ENCODE peak calls at places on chromosomes 3 and 15, in nine cellular contexts. One of them, this sample, is unnamed.

GRCh38 chr3:11719406-11720219 is 75.9 kb upstream of the VGLL4 start:
- DNase-seq in anterior cingulate cortex: peak
- DNase-seq in activated T-cell treated with anti-CD3 and anti-CD28 coated beads, Interleukin-2, amount 50 U/mL, for 72 hours: peak
- DNase-seq in stimulated activated CD8-positive, alpha-beta memory T cell treated with anti-CD3 and anti-CD28 coated beads, Interleukin-7, amount 100 ng/mL, for 4 hours: peak
- DNase-seq in NCI-H1436: peak
- DNase-seq in stimulated activated naive CD8-positive, alpha-beta T cell treated with anti-CD3 and anti-CD28 coated beads, Interleukin-15, Interleukin-2, amounts not matched to agents 100 U/mL and 50 U/mL, for 24 hours: peak
- DNase-seq in HuH-7: peak
- DNase-seq in posterior cingulate gyrus: peak
- DNase-seq in activated CD8-positive, alpha-beta T cell treated with anti-CD3 and anti-CD28 coated beads for 36 hours: peak
- DNase-seq in this sample: peak

GRCh38 chr3:197024881-197025735 is 4.5 kb downstream of the MELTF start:
- DNase-seq in stimulated activated CD8-positive, alpha-beta memory T cell treated with anti-CD3 and anti-CD28 coated beads, Interleukin-7, amount 100 ng/mL, for 4 hours: no peak
- DNase-seq in posterior cingulate gyrus: no peak
- DNase-seq in NCI-H1436: no peak
- DNase-seq in activated CD8-positive, alpha-beta T cell treated with anti-CD3 and anti-CD28 coated beads for 36 hours: no peak
- DNase-seq in stimulated activated naive CD8-positive, alpha-beta T cell treated with anti-CD3 and anti-CD28 coated beads, Interleukin-15, Interleukin-2, amounts not matched to agents 100 U/mL and 50 U/mL, for 24 hours: no peak
- DNase-seq in activated T-cell treated with anti-CD3 and anti-CD28 coated beads, Interleukin-2, amount 50 U/mL, for 72 hours: no peak
- DNase-seq in anterior cingulate cortex: no peak
- DNase-seq in HuH-7: no peak
- DNase-seq in this sample: no peak

GRCh38 chr15:31434418-31435255 is 108.0 kb downstream of the KLF13 start:
- DNase-seq in activated T-cell treated with anti-CD3 and anti-CD28 coated beads, Interleukin-2, amount 50 U/mL, for 72 hours: peak
- DNase-seq in NCI-H1436: no peak
- DNase-seq in stimulated activated CD8-positive, alpha-beta memory T cell treated with anti-CD3 and anti-CD28 coated beads, Interleukin-7, amount 100 ng/mL, for 4 hours: peak
- DNase-seq in HuH-7: no peak
- DNase-seq in activated CD8-positive, alpha-beta T cell treated with anti-CD3 and anti-CD28 coated beads for 36 hours: peak
- DNase-seq in anterior cingulate cortex: no peak
- DNase-seq in posterior cingulate gyrus: no peak
- DNase-seq in stimulated activated naive CD8-positive, alpha-beta T cell treated with anti-CD3 and anti-CD28 coated beads, Interleukin-15, Interleukin-2, amounts not matched to agents 100 U/mL and 50 U/mL, for 24 hours: peak
- DNase-seq in this sample: peak

GRCh38 chr3:188170461-188171459 is 16.8 kb downstream of the LPP start:
- DNase-seq in NCI-H1436: no peak
- DNase-seq in stimulated activated naive CD8-positive, alpha-beta T cell treated with anti-CD3 and anti-CD28 coated beads, Interleukin-15, Interleukin-2, amounts not matched to agents 100 U/mL and 50 U/mL, for 24 hours: peak
- DNase-seq in HuH-7: no peak
- DNase-seq in activated T-cell treated with anti-CD3 and anti-CD28 coated beads, Interleukin-2, amount 50 U/mL, for 72 hours: peak
- DNase-seq in activated CD8-positive, alpha-beta T cell treated with anti-CD3 and anti-CD28 coated beads for 36 hours: peak
- DNase-seq in anterior cingulate cortex: no peak
- DNase-seq in stimulated activated CD8-positive, alpha-beta memory T cell treated with anti-CD3 and anti-CD28 coated beads, Interleukin-7, amount 100 ng/mL, for 4 hours: peak
- DNase-seq in posterior cingulate gyrus: no peak
- DNase-seq in this sample: no peak

GRCh38 chr3:84820126-84820525 is 138.7 kb upstream of the CADM2 start:
- DNase-seq in posterior cingulate gyrus: no peak
- DNase-seq in activated CD8-positive, alpha-beta T cell treated with anti-CD3 and anti-CD28 coated beads for 36 hours: no peak
- DNase-seq in HuH-7: no peak
- DNase-seq in NCI-H1436: no peak
- DNase-seq in stimulated activated CD8-positive, alpha-beta memory T cell treated with anti-CD3 and anti-CD28 coated beads, Interleukin-7, amount 100 ng/mL, for 4 hours: no peak
- DNase-seq in activated T-cell treated with anti-CD3 and anti-CD28 coated beads, Interleukin-2, amount 50 U/mL, for 72 hours: no peak
- DNase-seq in stimulated activated naive CD8-positive, alpha-beta T cell treated with anti-CD3 and anti-CD28 coated beads, Interleukin-15, Interleukin-2, amounts not matched to agents 100 U/mL and 50 U/mL, for 24 hours: no peak
- DNase-seq in anterior cingulate cortex: no peak
- DNase-seq in this sample: no peak

GRCh38 chr15:90481023-90481422 is 48.7 kb upstream of the CRTC3 start:
- DNase-seq in stimulated activated CD8-positive, alpha-beta memory T cell treated with anti-CD3 and anti-CD28 coated beads, Interleukin-7, amount 100 ng/mL, for 4 hours: peak
- DNase-seq in posterior cingulate gyrus: no peak
- DNase-seq in activated CD8-positive, alpha-beta T cell treated with anti-CD3 and anti-CD28 coated beads for 36 hours: peak
- DNase-seq in NCI-H1436: no peak
- DNase-seq in activated T-cell treated with anti-CD3 and anti-CD28 coated beads, Interleukin-2, amount 50 U/mL, for 72 hours: peak
- DNase-seq in HuH-7: no peak
- DNase-seq in stimulated activated naive CD8-positive, alpha-beta T cell treated with anti-CD3 and anti-CD28 coated beads, Interleukin-15, Interleukin-2, amounts not matched to agents 100 U/mL and 50 U/mL, for 24 hours: peak
- DNase-seq in anterior cingulate cortex: no peak
- DNase-seq in this sample: no peak

GRCh38 chr15:62899090-62899493 is 143.5 kb upstream of the TPM1 start:
- DNase-seq in posterior cingulate gyrus: no peak
- DNase-seq in stimulated activated naive CD8-positive, alpha-beta T cell treated with anti-CD3 and anti-CD28 coated beads, Interleukin-15, Interleukin-2, amounts not matched to agents 100 U/mL and 50 U/mL, for 24 hours: no peak
- DNase-seq in stimulated activated CD8-positive, alpha-beta memory T cell treated with anti-CD3 and anti-CD28 coated beads, Interleukin-7, amount 100 ng/mL, for 4 hours: no peak
- DNase-seq in NCI-H1436: no peak
- DNase-seq in activated CD8-positive, alpha-beta T cell treated with anti-CD3 and anti-CD28 coated beads for 36 hours: no peak
- DNase-seq in anterior cingulate cortex: no peak
- DNase-seq in HuH-7: no peak
- DNase-seq in activated T-cell treated with anti-CD3 and anti-CD28 coated beads, Interleukin-2, amount 50 U/mL, for 72 hours: no peak
- DNase-seq in this sample: no peak

GRCh38 chr3:69999191-70000027 is at the start of gene SAMMSON:
- DNase-seq in activated CD8-positive, alpha-beta T cell treated with anti-CD3 and anti-CD28 coated beads for 36 hours: no peak
- DNase-seq in HuH-7: peak
- DNase-seq in stimulated activated naive CD8-positive, alpha-beta T cell treated with anti-CD3 and anti-CD28 coated beads, Interleukin-15, Interleukin-2, amounts not matched to agents 100 U/mL and 50 U/mL, for 24 hours: no peak
- DNase-seq in posterior cingulate gyrus: no peak
- DNase-seq in activated T-cell treated with anti-CD3 and anti-CD28 coated beads, Interleukin-2, amount 50 U/mL, for 72 hours: no peak
- DNase-seq in anterior cingulate cortex: no peak
- DNase-seq in NCI-H1436: no peak
- DNase-seq in stimulated activated CD8-positive, alpha-beta memory T cell treated with anti-CD3 and anti-CD28 coated beads, Interleukin-7, amount 100 ng/mL, for 4 hours: no peak
- DNase-seq in this sample: no peak

GRCh38 chr15:78418681-78419080 is 19.3 kb upstream of the IREB2 start:
- DNase-seq in activated T-cell treated with anti-CD3 and anti-CD28 coated beads, Interleukin-2, amount 50 U/mL, for 72 hours: no peak
- DNase-seq in stimulated activated CD8-positive, alpha-beta memory T cell treated with anti-CD3 and anti-CD28 coated beads, Interleukin-7, amount 100 ng/mL, for 4 hours: no peak
- DNase-seq in NCI-H1436: no peak
- DNase-seq in stimulated activated naive CD8-positive, alpha-beta T cell treated with anti-CD3 and anti-CD28 coated beads, Interleukin-15, Interleukin-2, amounts not matched to agents 100 U/mL and 50 U/mL, for 24 hours: no peak
- DNase-seq in anterior cingulate cortex: no peak
- DNase-seq in posterior cingulate gyrus: no peak
- DNase-seq in HuH-7: peak
- DNase-seq in activated CD8-positive, alpha-beta T cell treated with anti-CD3 and anti-CD28 coated beads for 36 hours: no peak
- DNase-seq in this sample: no peak

GRCh38 chr15:35496585-35496984 is 49.4 kb downstream of the DPH6 start:
- DNase-seq in HuH-7: no peak
- DNase-seq in stimulated activated naive CD8-positive, alpha-beta T cell treated with anti-CD3 and anti-CD28 coated beads, Interleukin-15, Interleukin-2, amounts not matched to agents 100 U/mL and 50 U/mL, for 24 hours: no peak
- DNase-seq in NCI-H1436: no peak
- DNase-seq in anterior cingulate cortex: no peak
- DNase-seq in posterior cingulate gyrus: no peak
- DNase-seq in activated T-cell treated with anti-CD3 and anti-CD28 coated beads, Interleukin-2, amount 50 U/mL, for 72 hours: no peak
- DNase-seq in stimulated activated CD8-positive, alpha-beta memory T cell treated with anti-CD3 and anti-CD28 coated beads, Interleukin-7, amount 100 ng/mL, for 4 hours: no peak
- DNase-seq in activated CD8-positive, alpha-beta T cell treated with anti-CD3 and anti-CD28 coated beads for 36 hours: no peak
- DNase-seq in this sample: peak

GRCh38 chr3:139937674-139938279 is 2.8 kb downstream of the CLSTN2 start:
- DNase-seq in activated CD8-positive, alpha-beta T cell treated with anti-CD3 and anti-CD28 coated beads for 36 hours: peak
- DNase-seq in posterior cingulate gyrus: peak
- DNase-seq in HuH-7: peak
- DNase-seq in stimulated activated naive CD8-positive, alpha-beta T cell treated with anti-CD3 and anti-CD28 coated beads, Interleukin-15, Interleukin-2, amounts not matched to agents 100 U/mL and 50 U/mL, for 24 hours: peak
- DNase-seq in activated T-cell treated with anti-CD3 and anti-CD28 coated beads, Interleukin-2, amount 50 U/mL, for 72 hours: peak
- DNase-seq in NCI-H1436: peak
- DNase-seq in anterior cingulate cortex: no peak
- DNase-seq in stimulated activated CD8-positive, alpha-beta memory T cell treated with anti-CD3 and anti-CD28 coated beads, Interleukin-7, amount 100 ng/mL, for 4 hours: no peak
- DNase-seq in this sample: peak

GRCh38 chr3:177294221-177294620 is 96.9 kb upstream of the TBL1XR1 start:
- DNase-seq in anterior cingulate cortex: no peak
- DNase-seq in NCI-H1436: no peak
- DNase-seq in stimulated activated naive CD8-positive, alpha-beta T cell treated with anti-CD3 and anti-CD28 coated beads, Interleukin-15, Interleukin-2, amounts not matched to agents 100 U/mL and 50 U/mL, for 24 hours: no peak
- DNase-seq in activated CD8-positive, alpha-beta T cell treated with anti-CD3 and anti-CD28 coated beads for 36 hours: no peak
- DNase-seq in activated T-cell treated with anti-CD3 and anti-CD28 coated beads, Interleukin-2, amount 50 U/mL, for 72 hours: no peak
- DNase-seq in posterior cingulate gyrus: no peak
- DNase-seq in stimulated activated CD8-positive, alpha-beta memory T cell treated with anti-CD3 and anti-CD28 coated beads, Interleukin-7, amount 100 ng/mL, for 4 hours: no peak
- DNase-seq in HuH-7: no peak
- DNase-seq in this sample: peak

GRCh38 chr3:71476950-71477349 is 106.6 kb downstream of the FOXP1 start:
- DNase-seq in HuH-7: no peak
- DNase-seq in stimulated activated naive CD8-positive, alpha-beta T cell treated with anti-CD3 and anti-CD28 coated beads, Interleukin-15, Interleukin-2, amounts not matched to agents 100 U/mL and 50 U/mL, for 24 hours: no peak
- DNase-seq in activated CD8-positive, alpha-beta T cell treated with anti-CD3 and anti-CD28 coated beads for 36 hours: no peak
- DNase-seq in NCI-H1436: no peak
- DNase-seq in posterior cingulate gyrus: no peak
- DNase-seq in anterior cingulate cortex: no peak
- DNase-seq in activated T-cell treated with anti-CD3 and anti-CD28 coated beads, Interleukin-2, amount 50 U/mL, for 72 hours: no peak
- DNase-seq in stimulated activated CD8-positive, alpha-beta memory T cell treated with anti-CD3 and anti-CD28 coated beads, Interleukin-7, amount 100 ng/mL, for 4 hours: no peak
- DNase-seq in this sample: no peak

GRCh38 chr3:128009952-128010846 is 42.0 kb upstream of the SEC61A1 start:
- DNase-seq in NCI-H1436: no peak
- DNase-seq in activated CD8-positive, alpha-beta T cell treated with anti-CD3 and anti-CD28 coated beads for 36 hours: no peak
- DNase-seq in stimulated activated naive CD8-positive, alpha-beta T cell treated with anti-CD3 and anti-CD28 coated beads, Interleukin-15, Interleukin-2, amounts not matched to agents 100 U/mL and 50 U/mL, for 24 hours: no peak
- DNase-seq in HuH-7: no peak
- DNase-seq in posterior cingulate gyrus: no peak
- DNase-seq in anterior cingulate cortex: no peak
- DNase-seq in activated T-cell treated with anti-CD3 and anti-CD28 coated beads, Interleukin-2, amount 50 U/mL, for 72 hours: no peak
- DNase-seq in stimulated activated CD8-positive, alpha-beta memory T cell treated with anti-CD3 and anti-CD28 coated beads, Interleukin-7, amount 100 ng/mL, for 4 hours: no peak
- DNase-seq in this sample: peak

GRCh38 chr15:80953953-80954778 is 35.5 kb downstream of the MESD start:
- DNase-seq in NCI-H1436: no peak
- DNase-seq in anterior cingulate cortex: no peak
- DNase-seq in stimulated activated naive CD8-positive, alpha-beta T cell treated with anti-CD3 and anti-CD28 coated beads, Interleukin-15, Interleukin-2, amounts not matched to agents 100 U/mL and 50 U/mL, for 24 hours: no peak
- DNase-seq in HuH-7: no peak
- DNase-seq in posterior cingulate gyrus: no peak
- DNase-seq in activated T-cell treated with anti-CD3 and anti-CD28 coated beads, Interleukin-2, amount 50 U/mL, for 72 hours: no peak
- DNase-seq in activated CD8-positive, alpha-beta T cell treated with anti-CD3 and anti-CD28 coated beads for 36 hours: no peak
- DNase-seq in stimulated activated CD8-positive, alpha-beta memory T cell treated with anti-CD3 and anti-CD28 coated beads, Interleukin-7, amount 100 ng/mL, for 4 hours: no peak
- DNase-seq in this sample: no peak

GRCh38 chr3:45841380-45841700 is 579 bp downstream of the LZTFL1 start:
- DNase-seq in NCI-H1436: no peak
- DNase-seq in stimulated activated naive CD8-positive, alpha-beta T cell treated with anti-CD3 and anti-CD28 coated beads, Interleukin-15, Interleukin-2, amounts not matched to agents 100 U/mL and 50 U/mL, for 24 hours: no peak
- DNase-seq in activated CD8-positive, alpha-beta T cell treated with anti-CD3 and anti-CD28 coated beads for 36 hours: no peak
- DNase-seq in posterior cingulate gyrus: no peak
- DNase-seq in HuH-7: no peak
- DNase-seq in stimulated activated CD8-positive, alpha-beta memory T cell treated with anti-CD3 and anti-CD28 coated beads, Interleukin-7, amount 100 ng/mL, for 4 hours: no peak
- DNase-seq in activated T-cell treated with anti-CD3 and anti-CD28 coated beads, Interleukin-2, amount 50 U/mL, for 72 hours: no peak
- DNase-seq in anterior cingulate cortex: no peak
- DNase-seq in this sample: peak

GRCh38 chr15:40357723-40358491 is at the start of gene DISP2:
- DNase-seq in activated CD8-positive, alpha-beta T cell treated with anti-CD3 and anti-CD28 coated beads for 36 hours: peak
- DNase-seq in posterior cingulate gyrus: peak
- DNase-seq in stimulated activated naive CD8-positive, alpha-beta T cell treated with anti-CD3 and anti-CD28 coated beads, Interleukin-15, Interleukin-2, amounts not matched to agents 100 U/mL and 50 U/mL, for 24 hours: peak
- DNase-seq in NCI-H1436: peak
- DNase-seq in stimulated activated CD8-positive, alpha-beta memory T cell treated with anti-CD3 and anti-CD28 coated beads, Interleukin-7, amount 100 ng/mL, for 4 hours: peak
- DNase-seq in anterior cingulate cortex: peak
- DNase-seq in activated T-cell treated with anti-CD3 and anti-CD28 coated beads, Interleukin-2, amount 50 U/mL, for 72 hours: peak
- DNase-seq in HuH-7: peak
- DNase-seq in this sample: peak

GRCh38 chr15:57445872-57446271 is 69.6 kb downstream of the CGNL1 start:
- DNase-seq in stimulated activated CD8-positive, alpha-beta memory T cell treated with anti-CD3 and anti-CD28 coated beads, Interleukin-7, amount 100 ng/mL, for 4 hours: no peak
- DNase-seq in HuH-7: no peak
- DNase-seq in activated CD8-positive, alpha-beta T cell treated with anti-CD3 and anti-CD28 coated beads for 36 hours: no peak
- DNase-seq in activated T-cell treated with anti-CD3 and anti-CD28 coated beads, Interleukin-2, amount 50 U/mL, for 72 hours: no peak
- DNase-seq in NCI-H1436: no peak
- DNase-seq in anterior cingulate cortex: no peak
- DNase-seq in posterior cingulate gyrus: no peak
- DNase-seq in stimulated activated naive CD8-positive, alpha-beta T cell treated with anti-CD3 and anti-CD28 coated beads, Interleukin-15, Interleukin-2, amounts not matched to agents 100 U/mL and 50 U/mL, for 24 hours: no peak
- DNase-seq in this sample: no peak